ENCODE peak calls at places on chromosomes 12 and 14, in seven cellular contexts. K is IMR-90; L is kidney; T is CD4-positive, alpha-beta T cell; Y is fibroblast of mammary gland; M is pancreas; J is mucosa of descending colon. W is an unnamed sample.

GRCh38 chr12:132736913-132737312 is 24.7 kb downstream of the ANKLE2 start:
- DNase-seq in J (peak; percentile 27), K (no peak), T (no peak), Y (no peak), L (peak; percentile 52), M (no peak), W (no peak)

GRCh38 chr14:97266653-97267052 is 469.5 kb downstream of the VRK1 start:
- DNase-seq in J (no peak), T (no peak), K (no peak), M (no peak), Y (peak; percentile 62), L (no peak), W (no peak)

GRCh38 chr12:69534389-69534822 is 50.9 kb upstream of the CCT2 start:
- DNase-seq in K (peak; percentile 100), Y (peak; percentile 99), T (no peak), M (peak; percentile 16), J (no peak), L (no peak), W (peak; percentile 71)

GRCh38 chr12:69966409-69966808 is 141.4 kb downstream of the MYRFL start:
- DNase-seq in T (no peak), K (peak; percentile 55), M (no peak), L (no peak), Y (peak; percentile 94), J (no peak), W (no peak)

GRCh38 chr14:101586531-101587402 is 25.5 kb downstream of the DIO3 start:
- DNase-seq in K (no peak), Y (no peak), T (no peak), J (peak; percentile 17), L (peak; percentile 57), M (no peak), W (no peak)

GRCh38 chr14:23863836-23864235 is 89.7 kb upstream of the DHRS4 start:
- DNase-seq in Y (no peak), L (no peak), J (no peak), K (no peak), T (no peak), M (no peak), W (no peak)

GRCh38 chr12:82805812-82806497 is 119.2 kb downstream of the TMTC2 start:
- DNase-seq in K (peak; percentile 1), M (no peak), Y (peak; percentile 31), T (no peak), J (no peak), L (no peak), W (no peak)

GRCh38 chr14:22071001-22071400 is 397.4 kb upstream of the OR4E1 start:
- DNase-seq in L (no peak), K (no peak), J (peak; percentile 63), T (peak; percentile 64), Y (no peak), M (no peak), W (peak; percentile 70)

GRCh38 chr12:51819851-51820720 is 28.4 kb downstream of the FIGNL2 start:
- DNase-seq in K (no peak), J (no peak), M (peak; percentile 25), T (peak; percentile 26), Y (no peak), L (peak; percentile 80), W (no peak)

GRCh38 chr12:32754101-32754500 is 1.6 kb downstream of the YARS2 start:
- DNase-seq in J (no peak), Y (peak; percentile 19), K (no peak), L (no peak), M (no peak), T (no peak), W (no peak)

GRCh38 chr14:21528381-21529348 is 2.5 kb upstream of the SALL2 start:
- DNase-seq in K (peak; percentile 52), M (no peak), J (no peak), L (no peak), Y (no peak), T (no peak), W (no peak)

GRCh38 chr12:23810327-23810902 is 139.1 kb downstream of the SOX5 start:
- DNase-seq in T (no peak), M (peak; percentile 7), L (no peak), J (no peak), K (no peak), Y (no peak), W (no peak)

GRCh38 chr12:89695100-89695499 is 13.5 kb downstream of the ATP2B1 start:
- DNase-seq in K (peak; percentile 77), Y (peak; percentile 77), M (no peak), L (no peak), J (no peak), T (no peak), W (no peak)

GRCh38 chr12:45893240-45893639 is 97.1 kb downstream of the SCAF11 start:
- DNase-seq in T (no peak), K (peak; percentile 16), J (no peak), M (no peak), Y (peak; percentile 34), L (no peak), W (peak; percentile 11)

GRCh38 chr12:19110541-19110940 is 19.0 kb upstream of the PLEKHA5 start:
- DNase-seq in Y (no peak), M (no peak), L (no peak), T (no peak), K (peak; percentile 31), J (no peak), W (no peak)

GRCh38 chr12:50751921-50752721 is 11.8 kb upstream of the ATF1 start:
- DNase-seq in L (no peak), K (peak; percentile 69), T (no peak), Y (peak; percentile 16), M (no peak), J (no peak), W (no peak)

GRCh38 chr12:32104572-32105355 is 1.9 kb upstream of the BICD1 start:
- DNase-seq in K (no peak), Y (no peak), J (no peak), M (no peak), L (no peak), T (no peak), W (no peak)

GRCh38 chr12:89060133-89060532 is 292.2 kb downstream of the DUSP6 start:
- DNase-seq in T (no peak), Y (peak; percentile 31), L (no peak), J (no peak), M (no peak), K (peak; percentile 12), W (no peak)

GRCh38 chr12:93427779-93428564 is 13.8 kb downstream of the UBE2N start:
- DNase-seq in T (no peak), M (no peak), K (peak; percentile 80), L (no peak), J (no peak), Y (peak; percentile 68), W (no peak)
- TF ChIP-seq CTCF in T (no peak), M (no peak), K (no peak), L (no peak), J (no peak), Y (no peak), W (no peak)

GRCh38 chr12:123971770-123972447 is 722 bp downstream of the CCDC92 start:
- DNase-seq in J (peak; percentile 68), Y (peak; percentile 39), T (peak; percentile 25), L (peak; percentile 54), M (peak; percentile 34), K (peak; percentile 50), W (peak; percentile 52)

GRCh38 chr12:123973552-123974341 is 732 bp downstream of the ZNF664 start:
- DNase-seq in K (peak; percentile 10), J (peak; percentile 71), T (peak; percentile 11), Y (no peak), L (peak; percentile 85), M (peak; percentile 43), W (peak; percentile 29)

GRCh38 chr12:123971449-123971769 is 1.2 kb downstream of the CCDC92 start:
- DNase-seq in T (no peak), L (no peak), K (no peak), Y (no peak), J (no peak), M (no peak), W (no peak)

GRCh38 chr12:123976227-123976826 is 3.3 kb downstream of the ZNF664 start:
- DNase-seq in L (no peak), M (no peak), T (no peak), J (no peak), Y (no peak), K (no peak), W (no peak)

DNA sequence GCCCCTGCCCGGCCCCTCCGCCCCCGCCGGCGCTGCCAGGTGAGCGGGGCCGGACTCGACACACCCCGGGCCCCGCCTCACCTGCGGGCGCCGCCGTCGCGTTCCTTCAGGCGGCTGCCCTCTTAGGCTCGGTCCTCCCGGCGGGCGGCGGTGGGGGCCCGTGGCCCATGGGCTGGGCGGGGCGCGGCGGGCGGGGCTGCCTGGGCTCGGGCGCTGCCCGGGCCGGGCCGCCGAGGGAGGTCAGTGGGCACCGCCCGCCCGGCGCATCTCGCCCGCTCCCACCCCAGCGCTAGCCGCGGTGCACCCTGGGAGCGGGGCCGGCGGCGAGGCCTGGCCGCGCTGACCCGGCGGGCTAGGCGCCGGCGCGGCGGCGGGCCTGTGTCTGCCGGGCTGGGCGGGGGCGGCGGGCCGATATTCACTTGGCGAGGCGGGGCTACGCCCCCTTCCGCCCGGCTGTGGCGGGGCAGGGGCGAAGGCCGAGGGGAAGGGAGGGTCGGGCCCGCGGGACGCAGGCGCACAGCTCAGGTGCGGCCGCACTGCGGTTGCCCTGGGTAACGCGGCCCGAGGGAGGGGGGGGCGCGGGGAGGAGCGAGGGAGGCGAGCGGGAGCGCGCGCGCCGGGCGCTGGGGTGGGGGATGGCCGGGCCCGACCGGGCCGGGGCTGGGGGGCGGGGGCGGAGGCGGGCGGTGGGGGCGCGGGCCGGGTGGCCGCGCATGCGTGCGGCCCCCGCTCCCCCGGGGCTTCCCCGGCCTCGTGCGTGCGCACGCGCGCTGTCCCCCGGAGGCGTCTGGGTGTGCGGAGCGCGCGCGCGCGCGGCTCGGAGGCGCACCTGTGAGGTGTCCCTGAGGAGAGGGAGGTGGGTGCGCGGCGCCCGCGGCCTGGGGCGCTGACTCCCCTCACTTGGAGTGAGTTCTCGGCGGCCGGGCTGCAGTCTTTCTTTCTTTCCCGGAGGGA is at the start of the genes CCDC92 and ZNF664:
- DNase-seq in K (peak; percentile 90), L (peak; percentile 98), J (peak; percentile 96), Y (peak; percentile 82), T (peak; percentile 89), M (peak; percentile 96), W (peak; percentile 93)
- TF ChIP-seq CTCF in K (peak; percentile 49), L (peak; percentile 21), J (no peak), Y (no peak), T (no peak), M (no peak), W (no peak)

GRCh38 chr12:3004655-3005565 is 45.7 kb downstream of the TEAD4 start:
- DNase-seq in K (no peak), J (no peak), M (peak; percentile 30), T (no peak), L (no peak), Y (no peak), W (no peak)
- TF ChIP-seq CTCF in K (no peak), J (no peak), M (no peak), T (no peak), L (no peak), Y (peak; percentile 14), W (no peak)

DNA sequence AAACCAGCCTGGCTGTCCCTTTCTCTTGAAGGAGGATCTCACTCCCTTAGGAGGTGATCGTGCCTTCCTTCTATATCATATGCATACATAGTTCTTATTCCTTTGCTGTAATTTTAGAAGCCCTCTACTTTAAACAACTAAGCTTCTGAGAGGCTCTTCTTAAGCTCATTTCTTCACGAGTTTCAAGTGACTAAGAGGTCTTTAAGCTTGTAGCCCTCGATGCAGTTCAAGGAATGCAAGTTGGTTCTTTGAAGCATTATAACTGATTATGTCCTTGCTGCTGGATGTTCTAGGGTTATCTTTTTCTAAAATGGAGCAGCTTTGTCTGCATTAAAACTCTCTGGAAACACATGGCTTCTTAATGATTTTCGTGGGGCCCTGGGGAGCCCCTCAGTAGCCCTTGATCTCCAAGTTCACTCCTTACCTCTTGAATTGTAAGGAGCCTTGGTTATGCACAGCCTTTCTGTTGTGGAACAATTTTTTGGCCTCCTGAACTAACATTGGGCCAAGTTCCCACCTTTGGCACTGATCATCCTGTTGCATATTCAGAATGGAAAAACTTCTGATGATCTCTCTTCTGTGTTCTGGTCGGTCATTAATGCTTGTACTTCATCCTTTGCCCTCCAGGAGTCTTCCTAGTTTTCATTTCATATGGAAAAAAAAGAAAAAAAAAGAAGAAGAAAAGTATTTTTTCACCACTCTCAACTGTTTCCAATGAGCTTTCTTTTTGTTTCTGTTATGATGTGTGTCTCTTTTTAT is 12.6 kb downstream of the RASSF8 start:
- DNase-seq in M (no peak), L (no peak), J (no peak), K (no peak), Y (peak; percentile 35), T (no peak), W (no peak)
- TF ChIP-seq CTCF in M (no peak), L (no peak), J (no peak), K (peak; percentile 29), Y (peak; percentile 30), T (no peak), W (no peak)